ENCODE peak calls at places on chromosomes 1 and 21, in five cellular contexts. O is K562, K is GM12878, S is HepG2, G is SK-N-SH. J is an unnamed sample.
A peak's percentile ranks its signal among the peaks of the same experiment; 100 is the strongest.

GRCh38 chr21:42337830-42338729 is 12.7 kb downstream of the TFF2 start:
- DNase-seq in O (peak; percentile 65), K (no peak), S (peak; percentile 70), G (peak; percentile 55), J (peak; percentile 67)

GRCh38 chr1:245986404-245987221 is 520.5 kb downstream of the SMYD3 start:
- DNase-seq in O (peak; percentile 68), K (no peak), S (no peak), G (no peak), J (peak; percentile 23)

GRCh38 chr21:45861156-45861870 is 120.3 kb upstream of the COL6A1 start:
- DNase-seq in O (no peak), K (no peak), S (no peak), G (no peak), J (no peak)

GRCh38 chr1:168379110-168379860 is 98.6 kb downstream of the TBX19 start:
- DNase-seq in O (no peak), K (no peak), S (no peak), G (no peak), J (no peak)

GRCh38 chr21:33377221-33377620 is 26.0 kb upstream of the IFNGR2 start:
- DNase-seq in O (no peak), K (no peak), S (no peak), G (no peak), J (no peak)

GRCh38 chr1:62989497-62989896 is 205.6 kb downstream of the ATG4C start:
- DNase-seq in O (no peak), K (no peak), S (peak; percentile 12), G (no peak), J (no peak)

GRCh38 chr1:170214980-170215910 is 69.5 kb downstream of the NTMT2 start:
- DNase-seq in O (no peak), K (no peak), S (no peak), G (no peak), J (no peak)

GRCh38 chr1:151989131-151989868 is 4.4 kb downstream of the S100A10 start:
- DNase-seq in O (no peak), K (no peak), S (no peak), G (no peak), J (no peak)

GRCh38 chr1:22050330-22050729 is 2.2 kb upstream of the CDC42 start:
- DNase-seq in O (no peak), K (no peak), S (no peak), G (no peak), J (no peak)

GRCh38 chr21:40165212-40165611 is 298.0 kb downstream of the PCP4 start:
- DNase-seq in O (no peak), K (no peak), S (no peak), G (no peak), J (no peak)

GRCh38 chr1:234708700-234709395 is 98.9 kb upstream of the IRF2BP2 start:
- DNase-seq in O (no peak), K (no peak), S (no peak), G (no peak), J (no peak)

GRCh38 chr1:112692681-112693080 is 14.2 kb downstream of the RHOC start:
- DNase-seq in O (no peak), K (no peak), S (no peak), G (no peak), J (no peak)
- TF ChIP-seq FOXM1 in O (no peak), K (no peak), S (no peak), G (no peak), J (no peak)

DNA sequence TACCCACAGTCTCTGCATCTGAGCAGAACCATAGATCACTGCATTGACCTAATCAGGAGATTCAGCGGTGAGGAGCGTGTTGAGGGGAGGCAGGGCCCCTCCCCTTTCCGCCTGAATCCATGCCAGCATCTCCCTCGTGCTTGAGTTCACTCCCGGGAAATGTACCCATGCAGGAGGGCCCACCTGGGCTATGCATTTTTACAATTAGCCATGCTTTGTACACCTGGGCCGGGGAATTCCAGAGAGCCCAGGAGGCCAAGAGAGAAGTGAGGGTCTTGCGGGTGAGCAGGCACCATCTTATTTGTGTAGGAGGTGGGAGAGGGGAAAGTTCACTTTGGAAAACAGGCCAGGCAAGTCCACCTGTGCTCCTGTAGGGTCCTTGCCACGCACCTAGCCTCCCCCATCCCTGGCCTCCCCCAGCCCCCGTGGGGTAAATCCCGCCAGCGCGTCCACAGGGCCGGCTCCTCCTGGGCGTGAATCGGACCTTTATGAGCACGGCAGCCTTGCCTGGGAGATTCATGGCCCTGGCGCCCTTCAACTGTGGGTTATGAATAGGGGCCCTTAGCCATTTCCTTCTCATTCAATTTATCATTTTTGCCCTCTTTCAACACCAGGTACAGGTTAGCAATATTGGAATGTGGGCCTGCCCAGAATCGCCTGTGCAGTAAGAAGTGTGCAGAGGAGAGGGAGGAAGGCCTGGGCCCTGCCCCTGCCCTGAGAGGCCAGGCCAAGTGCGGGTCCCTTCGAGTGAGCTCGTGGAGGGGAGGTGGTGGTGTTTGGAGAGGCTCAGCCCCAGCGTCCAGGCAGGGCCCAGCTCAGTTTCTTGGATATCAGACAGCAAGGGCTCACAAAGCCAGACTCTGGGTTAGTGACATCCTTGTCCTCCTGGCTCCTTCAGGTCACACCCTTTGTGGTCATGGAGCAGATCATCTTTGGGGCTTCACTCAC is 84.4 kb upstream of the ACTRT2 start:
- DNase-seq in O (no peak), K (no peak), S (no peak), G (no peak), J (no peak)
- TF ChIP-seq FOXM1 in O (no peak), K (no peak), S (no peak), G (no peak), J (no peak)

GRCh38 chr1:187516874-187517273 is 688.1 kb downstream of the PLA2G4A start:
- DNase-seq in O (no peak), K (no peak), S (no peak), G (no peak), J (no peak)
- TF ChIP-seq FOXM1 in O (no peak), K (no peak), S (no peak), G (no peak), J (no peak)

GRCh38 chr1:91098299-91098901 is 76.6 kb upstream of the ZNF644 start:
- DNase-seq in O (no peak), K (no peak), S (no peak), G (no peak), J (no peak)
- TF ChIP-seq FOXM1 in O (no peak), K (no peak), S (no peak), G (no peak), J (no peak)

GRCh38 chr1:226692067-226692792 is 46.9 kb downstream of the ITPKB start:
- DNase-seq in O (no peak), K (no peak), S (no peak), G (no peak), J (no peak)

GRCh38 chr1:226691257-226691656 is 47.8 kb downstream of the ITPKB start:
- DNase-seq in O (no peak), K (no peak), S (no peak), G (no peak), J (no peak)

GRCh38 chr1:226688852-226689251 is 50.2 kb downstream of the ITPKB start:
- DNase-seq in O (no peak), K (no peak), S (no peak), G (no peak), J (no peak)

GRCh38 chr1:226688056-226688748 is 50.9 kb downstream of the ITPKB start:
- DNase-seq in O (no peak), K (no peak), S (no peak), G (no peak), J (no peak)

GRCh38 chr1:226690460-226690982 is 48.6 kb downstream of the ITPKB start:
- DNase-seq in O (no peak), K (no peak), S (no peak), G (peak; percentile 47), J (no peak)
- TF ChIP-seq FOXM1 in O (no peak), K (no peak), S (no peak), G (no peak), J (no peak)

GRCh38 chr1:76147917-76148316 is 73.4 kb downstream of the ST6GALNAC3 start:
- DNase-seq in O (no peak), K (no peak), S (no peak), G (no peak), J (no peak)
- TF ChIP-seq FOXM1 in O (no peak), K (no peak), S (no peak), G (no peak), J (no peak)

GRCh38 chr1:228176461-228177182 is 11.0 kb downstream of the IBA57 start:
- DNase-seq in O (no peak), K (no peak), S (no peak), G (no peak), J (no peak)
- TF ChIP-seq FOXM1 in O (no peak), K (no peak), S (no peak), G (no peak), J (no peak)

GRCh38 chr1:74729741-74730478 is 2.9 kb downstream of the CRYZ start:
- DNase-seq in O (peak; percentile 14), K (no peak), S (peak; percentile 80), G (peak; percentile 16), J (no peak)
- TF ChIP-seq FOXM1 in O (no peak), K (no peak), S (no peak), G (peak; percentile 86), J (no peak)

GRCh38 chr1:179230721-179231120 is 1.2 kb upstream of the ABL2 start:
- DNase-seq in O (no peak), K (no peak), S (no peak), G (no peak), J (no peak)

GRCh38 chr1:179230251-179230650 is 774 bp upstream of the ABL2 start:
- DNase-seq in O (no peak), K (no peak), S (no peak), G (peak; percentile 17), J (no peak)

GRCh38 chr1:179228783-179229213 is 679 bp downstream of the ABL2 start:
- DNase-seq in O (peak; percentile 65), K (no peak), S (peak; percentile 25), G (peak; percentile 83), J (peak; percentile 71)

GRCh38 chr1:179231923-179232322 is 2.4 kb upstream of the ABL2 start:
- DNase-seq in O (peak; percentile 48), K (no peak), S (no peak), G (no peak), J (no peak)

DNA sequence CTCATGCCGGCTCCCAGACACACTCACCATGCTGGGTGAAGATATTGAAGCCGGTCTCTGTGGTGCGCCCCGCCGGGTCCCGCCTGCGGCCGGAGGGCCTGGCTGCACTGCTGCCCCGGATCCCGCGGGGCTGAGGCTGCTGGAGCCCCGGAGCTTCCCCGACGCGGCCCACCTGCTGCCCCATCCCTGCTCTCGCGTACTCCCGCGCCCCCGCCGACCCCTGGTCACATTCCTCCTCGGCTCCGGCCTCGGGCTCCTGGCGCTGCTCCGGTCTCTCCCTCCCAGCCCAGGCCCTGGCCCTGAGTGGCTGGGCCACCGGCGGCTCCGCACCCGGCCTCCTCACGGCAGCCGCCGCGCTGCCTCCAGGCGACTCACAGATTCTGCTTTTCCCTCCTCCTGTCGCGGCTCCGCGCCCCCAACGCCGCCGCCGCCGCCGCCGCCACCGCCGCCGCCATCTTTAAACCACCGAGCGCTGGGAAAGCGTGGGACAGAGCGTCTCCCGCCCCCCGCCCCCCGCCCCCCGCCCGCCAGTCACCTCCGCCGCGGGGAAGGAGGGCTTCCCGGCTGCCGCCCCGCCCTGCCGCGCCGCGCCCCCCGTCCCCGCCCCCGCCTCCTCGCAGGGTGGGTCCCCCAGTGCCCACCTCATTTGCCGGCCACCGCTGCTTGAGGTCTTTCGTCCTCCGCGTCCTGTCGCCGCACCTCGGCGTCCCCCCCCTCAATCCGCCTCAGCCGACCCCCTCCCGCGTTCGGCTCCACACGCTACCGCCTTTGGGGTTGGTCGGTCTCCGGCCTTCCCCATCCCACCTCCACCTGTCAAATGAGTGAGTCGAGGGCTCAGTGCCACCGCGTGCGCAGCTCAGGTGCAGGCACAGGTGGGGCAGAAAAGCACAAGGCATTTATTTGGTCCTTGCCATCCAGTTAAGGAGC is at the start of gene ABL2:
- DNase-seq in O (peak; percentile 88), K (no peak), S (peak; percentile 18), G (peak; percentile 96), J (peak; percentile 87)
- TF ChIP-seq FOXM1 in O (no peak), K (no peak), S (no peak), G (no peak), J (no peak)